ENCODE peak calls at places on chromosomes 7 and 10, in ten cellular contexts. I is brain microvascular endothelial cell, Z is coronary artery, F is sigmoid colon, Y is lower lobe of right lung, R is astrocyte of the spinal cord, J is tibial artery, W is cardiac fibroblast, D is GM12878, K is ovary. P is an unnamed sample.

GRCh38 chr7:51029586-51030230 is 247.0 kb upstream of the GRB10 start:
- DNase-seq in F (no peak), K (no peak), I (peak), J (no peak), Y (no peak), W (peak), Z (peak), R (peak), D (no peak), P (no peak)

GRCh38 chr7:134690614-134691504 is 44.2 kb downstream of the BPGM start:
- DNase-seq in Z (no peak), R (peak), K (no peak), Y (no peak), J (peak), F (no peak), W (peak), I (peak), D (no peak), P (no peak)

GRCh38 chr10:71780161-71780560 is 6.8 kb upstream of the VSIR start:
- DNase-seq in F (no peak), K (no peak), I (no peak), Z (no peak), D (no peak), J (no peak), R (no peak), Y (no peak), W (no peak), P (no peak)

GRCh38 chr10:17662193-17663138 is 18.5 kb downstream of the STAM start:
- DNase-seq in F (no peak), Z (no peak), I (no peak), D (no peak), K (no peak), J (no peak), Y (no peak), R (no peak), W (no peak), P (no peak)

GRCh38 chr7:54904130-54904529 is 114.7 kb upstream of the EGFR start:
- DNase-seq in J (no peak), F (no peak), K (no peak), D (no peak), Z (no peak), I (peak), W (peak), R (peak), Y (no peak), P (no peak)

GRCh38 chr10:65194131-65194530 is 1672.9 kb downstream of the REEP3 start:
- DNase-seq in J (no peak), I (peak), Z (no peak), W (peak), K (no peak), Y (no peak), F (no peak), R (peak), D (no peak), P (no peak)

GRCh38 chr10:112964482-112964881 is 14.4 kb downstream of the TCF7L2 start:
- DNase-seq in Z (no peak), I (no peak), W (no peak), J (no peak), Y (no peak), F (peak), D (no peak), R (no peak), K (no peak), P (no peak)

GRCh38 chr10:33137356-33138007 is 179.5 kb upstream of the ITGB1 start:
- DNase-seq in R (no peak), J (no peak), W (no peak), Z (no peak), I (no peak), K (no peak), F (no peak), Y (no peak), D (no peak), P (no peak)

GRCh38 chr7:229184-229964 is 37.0 kb downstream of the FAM20C start:
- DNase-seq in I (peak), J (peak), K (peak), D (no peak), Y (no peak), W (peak), R (peak), F (peak), Z (peak), P (no peak)

GRCh38 chr7:231858-232246 is 39.5 kb downstream of the FAM20C start:
- DNase-seq in I (no peak), D (no peak), W (no peak), Z (no peak), R (no peak), Y (no peak), K (no peak), F (peak), J (no peak), P (no peak)

GRCh38 chr7:230274-230673 is 37.9 kb downstream of the FAM20C start:
- DNase-seq in I (no peak), Z (no peak), Y (no peak), W (no peak), F (no peak), D (no peak), K (no peak), R (no peak), J (no peak), P (no peak)

GRCh38 chr7:232571-233455 is 40.4 kb downstream of the FAM20C start:
- DNase-seq in Z (no peak), Y (no peak), D (no peak), F (peak), R (peak), W (peak), K (no peak), J (peak), I (peak), P (no peak)

DNA sequence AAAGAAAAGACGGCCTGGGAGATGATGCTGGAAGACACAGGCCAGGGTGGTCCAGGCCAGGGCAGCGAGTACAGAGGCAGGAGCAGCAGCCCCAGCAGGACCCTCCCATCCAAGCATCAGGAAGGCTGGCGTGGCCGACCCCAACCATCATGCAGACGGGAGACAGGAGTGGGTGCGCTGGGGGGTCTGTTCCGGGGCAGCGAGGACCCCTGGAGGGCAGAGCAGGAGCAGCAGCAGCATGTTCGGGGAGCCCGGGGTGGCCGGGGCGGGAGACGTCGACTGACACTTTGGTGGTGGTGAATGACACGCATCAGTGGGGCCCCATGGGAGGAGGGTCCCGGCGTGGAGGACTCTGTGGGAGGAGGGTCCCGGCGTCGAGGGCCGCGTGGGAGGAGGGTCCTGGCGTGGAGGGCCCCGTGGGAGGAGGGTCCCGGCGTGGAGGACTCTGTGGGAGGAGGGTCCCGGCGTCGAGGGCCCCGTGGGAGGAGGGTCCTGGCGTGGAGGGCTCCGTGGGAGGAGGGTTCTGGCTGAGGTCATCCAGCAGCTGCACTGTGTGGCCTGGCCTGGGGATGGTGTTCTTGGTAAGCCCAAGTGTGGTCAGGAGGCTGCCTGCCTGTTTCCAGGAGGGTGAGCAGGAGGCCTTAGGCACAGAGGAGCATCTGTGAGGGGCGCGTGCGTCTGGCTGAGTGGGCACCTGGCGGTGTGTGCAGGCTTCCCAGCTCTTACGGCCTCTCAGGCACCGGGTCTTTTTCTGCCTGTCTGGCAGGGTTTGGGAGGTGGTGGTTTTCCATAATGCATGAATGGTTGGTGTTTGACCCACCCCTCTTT is 38.9 kb downstream of the FAM20C start:
- DNase-seq in J (no peak), D (no peak), W (no peak), F (peak), R (no peak), Z (no peak), Y (no peak), I (no peak), K (no peak), P (no peak)
- TF ChIP-seq CTCF in J (no peak), D (no peak), W (peak), F (peak), R (peak), Z (no peak), Y (peak), I (peak), K (no peak), P (peak)

GRCh38 chr10:74988055-74988773 is 123.2 kb upstream of the SAMD8 start:
- DNase-seq in W (peak), D (no peak), R (peak), I (no peak), J (no peak), F (no peak), K (no peak), Z (no peak), Y (no peak), P (no peak)
- H3K4me3 ChIP-seq in W (no peak), D (no peak), R (no peak), I (no peak), J (no peak), F (no peak), K (no peak), Z (no peak), Y (no peak), P (no peak)

GRCh38 chr7:132500727-132501410 is 75.4 kb downstream of the PLXNA4 start:
- DNase-seq in Z (no peak), W (peak), F (peak), Y (no peak), K (peak), R (peak), I (peak), J (peak), D (no peak), P (no peak)
- TF ChIP-seq CTCF in Z (no peak), W (peak), F (peak), Y (peak), K (peak), R (peak), I (peak), J (peak), D (no peak), P (no peak)

DNA sequence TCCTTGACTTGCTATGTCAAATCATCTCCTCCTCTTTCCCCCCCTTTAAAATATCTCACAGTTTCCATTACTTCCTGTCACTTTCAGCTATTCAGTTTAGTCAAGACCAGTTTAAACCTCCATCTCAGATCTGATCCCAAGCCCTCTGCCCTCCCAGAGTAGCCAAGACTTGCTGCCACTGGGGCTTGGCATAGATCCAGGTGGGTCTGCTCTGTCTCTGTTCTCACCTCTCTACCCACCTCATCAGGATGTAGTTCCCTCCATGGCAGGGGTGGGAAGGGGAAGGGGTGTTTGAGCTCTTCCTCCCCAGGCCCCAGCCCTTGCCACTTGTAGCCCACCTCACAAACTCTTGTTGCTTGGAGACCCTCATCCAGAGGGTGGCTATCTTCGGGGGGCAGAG is 22.0 kb downstream of the PPP1R3C start:
- DNase-seq in D (no peak), K (no peak), Z (no peak), I (no peak), F (no peak), R (no peak), W (no peak), J (no peak), Y (no peak), P (no peak)
- H3K4me3 ChIP-seq in D (no peak), K (no peak), Z (no peak), I (no peak), F (no peak), R (no peak), W (no peak), J (no peak), Y (no peak), P (no peak)

P was measured in GM12864.